ENCODE peak calls at places on chromosomes 16 and 17, in nine cellular contexts. P is body of pancreas, V is lung, A is OCI-LY7, N is stomach, O is cardiac muscle cell, T is GM23248, K is neuronal stem cell, Q is lower lobe of right lung. I is an unnamed sample. For H3K4me1, the result is how much of the 10 kb centered on the place peaks cover.

GRCh38 chr16:60318486-60318885 is 1584.4 kb upstream of the GOT2 start:
- DNase-seq in P (no peak), V (no peak), A (no peak), N (no peak), O (no peak), T (no peak), K (no peak), Q (no peak), I (no peak)

GRCh38 chr17:1485748-1486376 is 6.6 kb downstream of the MYO1C start:
- DNase-seq in P (peak), V (peak), A (peak), N (peak), O (peak), T (peak), K (no peak), Q (peak), I (peak)

GRCh38 chr17:9199474-9200196 is 178.3 kb downstream of the NTN1 start:
- DNase-seq in P (no peak), V (no peak), A (no peak), N (no peak), O (peak), T (peak), K (no peak), Q (no peak), I (no peak)

GRCh38 chr17:45919136-45919535 is 24.8 kb downstream of the MAPT start:
- DNase-seq in P (no peak), V (no peak), A (no peak), N (no peak), O (no peak), T (no peak), K (no peak), Q (no peak), I (no peak)

GRCh38 chr17:50966163-50966666 is 100.1 kb upstream of the TOB1 start:
- DNase-seq in P (no peak), V (no peak), A (no peak), N (no peak), O (no peak), T (no peak), K (no peak), Q (no peak), I (no peak)

GRCh38 chr16:58107228-58107627 is 22.0 kb downstream of the CFAP20 start:
- DNase-seq in P (no peak), V (no peak), A (no peak), N (no peak), O (no peak), T (no peak), K (no peak), Q (no peak), I (no peak)

GRCh38 chr17:57619061-57619937 is 125.8 kb downstream of the CCDC182 start:
- DNase-seq in P (no peak), V (no peak), A (no peak), N (no peak), O (peak), T (peak), K (no peak), Q (no peak), I (no peak)

GRCh38 chr16:67731071-67731810 is 12.1 kb upstream of the GFOD2 start:
- DNase-seq in P (no peak), V (no peak), A (no peak), N (no peak), O (no peak), T (no peak), K (no peak), Q (no peak), I (no peak)

GRCh38 chr17:74089869-74090464 is 113.5 kb upstream of the RPL38 start:
- DNase-seq in P (no peak), V (peak), A (peak), N (peak), O (peak), T (peak), K (peak), Q (peak), I (peak)

GRCh38 chr17:44610871-44611270 is 45.4 kb upstream of the MEIOC start:
- DNase-seq in P (no peak), V (no peak), A (no peak), N (no peak), O (peak), T (peak), K (no peak), Q (no peak), I (no peak)

GRCh38 chr17:44071772-44072171 is 1.2 kb downstream of the G6PC3 start:
- DNase-seq in P (no peak), V (no peak), A (no peak), N (no peak), O (no peak), T (peak), K (no peak), Q (peak), I (no peak)

GRCh38 chr16:46918400-46918799 is 34.2 kb downstream of the GPT2 start:
- DNase-seq in P (no peak), V (no peak), A (no peak), N (no peak), O (no peak), T (no peak), K (no peak), Q (no peak), I (no peak)

GRCh38 chr16:68382296-68382718 is 66.0 kb downstream of the SMPD3 start:
- DNase-seq in P (no peak), V (no peak), A (peak), N (peak), O (no peak), T (no peak), K (no peak), Q (peak), I (no peak)

GRCh38 chr16:53449816-53450517 is 15.7 kb downstream of the RBL2 start:
- DNase-seq in P (no peak), V (no peak), A (peak), N (no peak), O (no peak), T (no peak), K (no peak), Q (no peak), I (no peak)

GRCh38 chr16:66977341-66978113 is 10.9 kb upstream of the CES4A start:
- DNase-seq in P (peak), V (peak), A (peak), N (peak), O (peak), T (peak), K (peak), Q (peak), I (peak)

GRCh38 chr16:19808061-19808621 is 76.5 kb downstream of the GPRC5B start:
- DNase-seq in P (peak), V (no peak), A (no peak), N (peak), O (peak), T (no peak), K (no peak), Q (no peak), I (no peak)

GRCh38 chr16:4082474-4083044 is 33.7 kb downstream of the ADCY9 start:
- DNase-seq in P (no peak), V (no peak), A (no peak), N (no peak), O (no peak), T (no peak), K (no peak), Q (no peak), I (no peak)

GRCh38 chr17:44558349-44559287 is 1.3 kb downstream of the FZD2 start:
- DNase-seq in P (no peak), V (no peak), A (no peak), N (no peak), O (no peak), T (no peak), K (no peak), Q (peak), I (no peak)

GRCh38 chr16:82322177-82322576 is 152.2 kb upstream of the MPHOSPH6 start:
- DNase-seq in P (no peak), V (no peak), A (no peak), N (no peak), O (no peak), T (no peak), K (no peak), Q (no peak), I (no peak)

GRCh38 chr16:57331355-57331754 is 27.2 kb upstream of the CCL22 start:
- DNase-seq in P (no peak), V (no peak), A (no peak), N (no peak), O (no peak), T (no peak), K (no peak), Q (no peak), I (no peak)

GRCh38 chr17:82663381-82664275 is 15.4 kb upstream of the WDR45B start:
- DNase-seq in P (no peak), V (no peak), A (no peak), N (no peak), O (no peak), T (no peak), K (no peak), Q (peak), I (no peak)

GRCh38 chr16:85221810-85222150 is 109.5 kb upstream of the CIBAR2 start:
- DNase-seq in P (no peak), V (no peak), A (no peak), N (no peak), O (no peak), T (no peak), K (no peak), Q (no peak), I (no peak)

GRCh38 chr16:19175492-19176262 is 7.6 kb downstream of the SYT17 start:
- DNase-seq in P (no peak), V (no peak), A (no peak), N (no peak), O (peak), T (peak), K (no peak), Q (no peak), I (no peak)

GRCh38 chr16:15777533-15778203 is 79.2 kb downstream of the MYH11 start:
- DNase-seq in P (no peak), V (no peak), A (peak), N (no peak), O (peak), T (peak), K (peak), Q (no peak), I (peak)

GRCh38 chr16:75343311-75343710 is 90.0 kb downstream of the CFDP1 start:
- DNase-seq in P (no peak), V (no peak), A (no peak), N (no peak), O (no peak), T (no peak), K (no peak), Q (no peak), I (no peak)

GRCh38 chr16:66703359-66704215 is 7.0 kb upstream of the CMTM4 start:
- DNase-seq in P (no peak), V (no peak), A (no peak), N (no peak), O (no peak), T (peak), K (no peak), Q (no peak), I (no peak)

GRCh38 chr16:4053663-4054479 is 62.4 kb downstream of the ADCY9 start:
- DNase-seq in P (peak), V (peak), A (no peak), N (peak), O (peak), T (peak), K (no peak), Q (peak), I (peak)

GRCh38 chr17:2412561-2413021 is 11.7 kb upstream of the MNT start:
- DNase-seq in P (peak), V (no peak), A (no peak), N (no peak), O (peak), T (peak), K (no peak), Q (no peak), I (no peak)

GRCh38 chr16:75252049-75252864 is 833 bp upstream of the BCAR1 start:
- DNase-seq in P (peak), V (no peak), A (no peak), N (no peak), O (no peak), T (peak), K (no peak), Q (no peak), I (no peak)

GRCh38 chr16:84603115-84603816 is 14.6 kb downstream of the COTL1 start:
- DNase-seq in P (peak), V (peak), A (no peak), N (peak), O (peak), T (peak), K (no peak), Q (peak), I (peak)

GRCh38 chr17:15270628-15271381 is 5.7 kb upstream of the PMP22 start:
- DNase-seq in P (no peak), V (no peak), A (no peak), N (no peak), O (no peak), T (no peak), K (no peak), Q (no peak), I (no peak)
- H3K27ac ChIP-seq in P (no peak), V (no peak), A (no peak), N (no peak), O (no peak), T (no peak), K (no peak), Q (no peak), I (no peak)

DNA sequence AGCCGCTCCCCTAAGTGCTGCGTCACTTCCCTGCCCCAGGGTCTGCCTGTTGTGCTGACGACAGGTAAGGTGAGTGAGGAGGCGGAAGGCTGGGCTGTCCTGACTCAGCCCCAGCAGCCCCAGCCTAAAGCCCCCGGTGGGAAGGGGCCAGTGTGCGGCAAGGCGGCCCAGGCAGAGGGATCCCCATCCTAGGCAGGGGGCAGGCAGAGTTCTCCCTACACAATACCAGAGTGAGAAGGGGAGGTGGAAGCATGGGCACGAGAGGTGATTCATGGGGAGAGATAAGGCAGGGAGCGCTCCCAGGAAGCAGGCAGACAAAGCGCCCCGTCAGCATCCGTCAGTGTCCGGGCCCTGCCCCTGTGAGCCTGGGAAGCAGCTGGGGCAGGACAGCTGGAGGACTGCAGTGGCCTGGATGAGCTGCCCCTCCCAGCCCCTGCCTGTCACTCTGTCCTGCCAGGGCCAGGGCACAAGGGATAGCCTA is 4.0 kb downstream of the FAM83G start:
- DNase-seq in P (peak), V (no peak), A (no peak), N (peak), O (peak), T (peak), K (no peak), Q (no peak), I (no peak)
- H3K4me1 ChIP-seq in P (under half), V (under half), A (under half), N (half or more), O (under half), T (under half), K (under half), Q (under half), I (under half)

GRCh38 chr16:89101303-89102034 is 7.8 kb downstream of the ACSF3 start:
- DNase-seq in P (no peak), V (no peak), A (no peak), N (no peak), O (no peak), T (no peak), K (no peak), Q (no peak), I (no peak)
- H3K4me3 ChIP-seq in P (no peak), V (no peak), A (no peak), N (no peak), O (no peak), T (no peak), K (no peak), Q (no peak), I (no peak)

DNA sequence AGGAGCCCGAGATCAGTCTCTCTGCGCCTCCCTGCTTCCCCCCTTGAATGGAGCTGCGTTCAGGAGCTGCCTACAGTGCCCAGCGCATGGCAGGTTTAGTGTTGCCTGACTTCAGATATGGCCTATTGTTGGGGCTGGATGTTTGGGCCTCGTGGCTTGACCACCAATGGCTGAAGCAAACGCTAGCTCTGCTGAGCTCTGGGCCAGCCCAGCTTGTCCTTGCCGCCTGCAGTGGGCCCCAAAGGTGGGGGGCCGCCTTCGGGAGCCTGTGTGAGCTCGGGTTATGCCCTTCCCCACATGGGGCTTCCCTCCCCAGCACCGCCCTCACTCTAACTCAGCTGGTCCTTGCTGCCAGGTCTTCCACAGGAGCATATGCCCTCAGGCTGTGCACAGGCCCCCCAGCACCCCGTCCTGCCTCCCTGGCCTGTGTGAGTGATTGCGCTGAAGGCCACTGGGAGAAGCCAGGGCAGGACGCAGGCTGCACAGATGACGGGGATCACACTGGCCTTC is 2.0 kb upstream of the METTL26 start:
- DNase-seq in P (peak), V (no peak), A (no peak), N (no peak), O (no peak), T (no peak), K (no peak), Q (no peak), I (no peak)
- H3K27ac ChIP-seq in P (peak), V (peak), A (peak), N (peak), O (peak), T (no peak), K (no peak), Q (no peak), I (no peak)

DNA sequence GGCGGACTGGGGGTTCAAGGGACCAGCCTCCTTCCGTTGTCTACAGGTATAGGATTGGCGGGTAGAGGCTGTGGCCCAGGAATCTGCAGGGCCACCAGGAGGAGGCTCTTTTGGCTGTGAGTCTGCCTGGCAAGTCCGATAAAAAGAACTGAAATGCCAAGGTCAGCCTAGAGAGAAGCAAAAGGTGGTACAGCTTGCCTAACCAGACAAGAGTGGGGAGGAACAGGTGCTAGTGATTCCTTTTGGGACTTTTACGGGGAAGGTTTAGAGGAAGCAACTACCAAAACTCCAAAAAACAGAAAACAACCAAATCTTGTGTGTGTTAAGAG is 5.6 kb upstream of the EVPL start:
- DNase-seq in P (no peak), V (no peak), A (no peak), N (no peak), O (no peak), T (no peak), K (no peak), Q (no peak), I (no peak)
- H3K4me1 ChIP-seq in P (under half), V (under half), A (under half), N (under half), O (under half), T (under half), K (under half), Q (under half), I (under half)

GRCh38 chr16:7526736-7527135 is 194.1 kb downstream of the RBFOX1 start:
- DNase-seq in P (no peak), V (no peak), A (no peak), N (no peak), O (no peak), T (no peak), K (no peak), Q (no peak), I (no peak)

GRCh38 chr16:7518158-7518557 is 185.5 kb downstream of the RBFOX1 start:
- DNase-seq in P (no peak), V (no peak), A (no peak), N (no peak), O (no peak), T (no peak), K (no peak), Q (no peak), I (no peak)

GRCh38 chr16:7524419-7524818 is 191.8 kb downstream of the RBFOX1 start:
- DNase-seq in P (no peak), V (no peak), A (no peak), N (no peak), O (no peak), T (no peak), K (no peak), Q (no peak), I (no peak)

GRCh38 chr16:7521834-7522233 is 189.2 kb downstream of the RBFOX1 start:
- DNase-seq in P (no peak), V (no peak), A (no peak), N (no peak), O (no peak), T (no peak), K (no peak), Q (no peak), I (no peak)
- H3K4me3 ChIP-seq in P (no peak), V (no peak), A (no peak), N (no peak), O (no peak), T (no peak), K (peak), Q (no peak), I (no peak)

GRCh38 chr17:8163978-8164814 is 1.4 kb upstream of the VAMP2 start:
- DNase-seq in P (peak), V (peak), A (peak), N (peak), O (peak), T (peak), K (no peak), Q (peak), I (peak)
- H3K27ac ChIP-seq in P (peak), V (peak), A (peak), N (peak), O (peak), T (peak), K (peak), Q (peak), I (no peak)

GRCh38 chr17:37741334-37742113 is 3.3 kb downstream of the HNF1B start:
- DNase-seq in P (no peak), V (no peak), A (no peak), N (no peak), O (no peak), T (no peak), K (no peak), Q (no peak), I (no peak)
- H3K4me1 ChIP-seq in P (under half), V (under half), A (under half), N (half or more), O (under half), T (under half), K (under half), Q (under half), I (under half)

GRCh38 chr16:6642271-6642670 is 690.4 kb upstream of the RBFOX1 start:
- DNase-seq in P (no peak), V (no peak), A (no peak), N (no peak), O (no peak), T (no peak), K (no peak), Q (no peak), I (no peak)

GRCh38 chr16:6645758-6646423 is 686.8 kb upstream of the RBFOX1 start:
- DNase-seq in P (no peak), V (no peak), A (no peak), N (no peak), O (no peak), T (no peak), K (no peak), Q (no peak), I (no peak)

GRCh38 chr16:6644916-6645315 is 687.7 kb upstream of the RBFOX1 start:
- DNase-seq in P (no peak), V (no peak), A (no peak), N (no peak), O (no peak), T (no peak), K (no peak), Q (no peak), I (no peak)

GRCh38 chr16:6646891-6647290 is 685.8 kb upstream of the RBFOX1 start:
- DNase-seq in P (no peak), V (no peak), A (no peak), N (no peak), O (no peak), T (no peak), K (no peak), Q (no peak), I (no peak)

DNA sequence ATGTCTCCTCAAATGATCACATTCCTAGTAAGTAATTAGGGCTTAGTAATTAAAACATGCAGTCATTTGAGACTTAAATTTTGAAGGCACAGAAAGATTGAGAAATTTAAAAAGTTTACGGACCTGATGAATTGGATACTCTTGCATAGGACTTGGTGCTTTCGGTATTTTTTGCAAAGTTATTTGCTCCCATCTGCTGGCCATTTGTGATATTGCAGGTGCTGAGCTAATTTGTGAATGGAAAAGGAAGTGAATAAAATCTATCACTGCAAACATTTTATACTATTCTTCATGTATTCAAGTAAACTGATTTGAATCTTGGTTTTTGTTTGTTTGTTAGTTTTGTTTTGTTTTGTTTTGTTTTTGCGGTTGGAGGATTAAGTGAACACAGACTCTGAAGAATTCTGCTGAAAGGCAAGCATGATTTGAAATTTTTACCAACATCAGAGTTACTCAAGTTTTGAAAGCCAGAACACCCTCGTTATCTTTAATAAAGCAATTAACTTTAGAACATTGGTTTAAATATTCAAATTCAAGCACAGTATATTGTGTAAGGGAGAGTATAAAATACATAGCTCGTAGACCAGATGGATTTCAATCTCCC is 689.5 kb upstream of the RBFOX1 start:
- DNase-seq in P (peak), V (no peak), A (peak), N (peak), O (peak), T (peak), K (peak), Q (no peak), I (peak)
- H3K4me3 ChIP-seq in P (no peak), V (no peak), A (no peak), N (no peak), O (no peak), T (no peak), K (no peak), Q (no peak), I (no peak)

I was measured in SJSA1.